ENCODE peak calls at places on chromosomes 6 and 20, in eight cellular contexts. One of them, this sample, is unnamed.

GRCh38 chr6:36599791-36600209 is 5.6 kb downstream of the SRSF3 start:
- DNase-seq in CD8-positive, alpha-beta memory T cell: peak; percentile 62
- DNase-seq in psoas muscle: peak; percentile 45
- DNase-seq in thoracic aorta: no peak
- DNase-seq in astrocyte: peak; percentile 55
- DNase-seq in effector memory CD4-positive, alpha-beta T cell: peak; percentile 56
- DNase-seq in CD4-positive, alpha-beta memory T cell: peak; percentile 69
- DNase-seq in colonic mucosa: no peak
- DNase-seq in this sample: no peak

GRCh38 chr6:75107913-75108312 is 97.9 kb downstream of the COL12A1 start:
- DNase-seq in CD8-positive, alpha-beta memory T cell: no peak
- DNase-seq in psoas muscle: no peak
- DNase-seq in thoracic aorta: no peak
- DNase-seq in astrocyte: no peak
- DNase-seq in effector memory CD4-positive, alpha-beta T cell: no peak
- DNase-seq in CD4-positive, alpha-beta memory T cell: no peak
- DNase-seq in colonic mucosa: no peak
- DNase-seq in this sample: no peak

GRCh38 chr6:127877231-127877630 is 23.6 kb downstream of the THEMIS start:
- DNase-seq in CD8-positive, alpha-beta memory T cell: no peak
- DNase-seq in psoas muscle: no peak
- DNase-seq in thoracic aorta: no peak
- DNase-seq in astrocyte: no peak
- DNase-seq in effector memory CD4-positive, alpha-beta T cell: no peak
- DNase-seq in CD4-positive, alpha-beta memory T cell: no peak
- DNase-seq in colonic mucosa: no peak
- DNase-seq in this sample: peak; percentile 32

GRCh38 chr6:37244430-37245310 is 12.9 kb upstream of the TBC1D22B start:
- DNase-seq in CD8-positive, alpha-beta memory T cell: no peak
- DNase-seq in psoas muscle: peak; percentile 62
- DNase-seq in thoracic aorta: peak; percentile 85
- DNase-seq in astrocyte: peak; percentile 100
- DNase-seq in effector memory CD4-positive, alpha-beta T cell: no peak
- DNase-seq in CD4-positive, alpha-beta memory T cell: no peak
- DNase-seq in colonic mucosa: peak; percentile 77
- DNase-seq in this sample: peak; percentile 39

GRCh38 chr20:32238483-32239425 is 31.1 kb downstream of the POFUT1 start:
- DNase-seq in CD8-positive, alpha-beta memory T cell: no peak
- DNase-seq in psoas muscle: no peak
- DNase-seq in thoracic aorta: no peak
- DNase-seq in astrocyte: no peak
- DNase-seq in effector memory CD4-positive, alpha-beta T cell: no peak
- DNase-seq in CD4-positive, alpha-beta memory T cell: no peak
- DNase-seq in colonic mucosa: no peak
- DNase-seq in this sample: no peak

GRCh38 chr6:45605971-45606370 is 228.2 kb upstream of the SUPT3H start:
- DNase-seq in CD8-positive, alpha-beta memory T cell: no peak
- DNase-seq in psoas muscle: no peak
- DNase-seq in thoracic aorta: no peak
- DNase-seq in astrocyte: no peak
- DNase-seq in effector memory CD4-positive, alpha-beta T cell: no peak
- DNase-seq in CD4-positive, alpha-beta memory T cell: no peak
- DNase-seq in colonic mucosa: no peak
- DNase-seq in this sample: no peak

GRCh38 chr6:34032856-34033255 is 113.0 kb downstream of the GRM4 start:
- DNase-seq in CD8-positive, alpha-beta memory T cell: no peak
- DNase-seq in psoas muscle: no peak
- DNase-seq in thoracic aorta: no peak
- DNase-seq in astrocyte: no peak
- DNase-seq in effector memory CD4-positive, alpha-beta T cell: no peak
- DNase-seq in CD4-positive, alpha-beta memory T cell: no peak
- DNase-seq in colonic mucosa: no peak
- DNase-seq in this sample: no peak

GRCh38 chr6:159594750-159595117 is 98.3 kb downstream of the SOD2 start:
- DNase-seq in CD8-positive, alpha-beta memory T cell: no peak
- DNase-seq in psoas muscle: no peak
- DNase-seq in thoracic aorta: no peak
- DNase-seq in astrocyte: peak; percentile 85
- DNase-seq in effector memory CD4-positive, alpha-beta T cell: no peak
- DNase-seq in CD4-positive, alpha-beta memory T cell: no peak
- DNase-seq in colonic mucosa: no peak
- DNase-seq in this sample: no peak

GRCh38 chr6:137765044-137765443 is 102.0 kb upstream of the TNFAIP3 start:
- DNase-seq in CD8-positive, alpha-beta memory T cell: no peak
- DNase-seq in psoas muscle: no peak
- DNase-seq in thoracic aorta: no peak
- DNase-seq in astrocyte: peak; percentile 8
- DNase-seq in effector memory CD4-positive, alpha-beta T cell: no peak
- DNase-seq in CD4-positive, alpha-beta memory T cell: no peak
- DNase-seq in colonic mucosa: no peak
- DNase-seq in this sample: no peak

GRCh38 chr6:79801362-79801761 is 146.0 kb downstream of the ELOVL4 start:
- DNase-seq in CD8-positive, alpha-beta memory T cell: no peak
- DNase-seq in psoas muscle: no peak
- DNase-seq in thoracic aorta: no peak
- DNase-seq in astrocyte: no peak
- DNase-seq in effector memory CD4-positive, alpha-beta T cell: no peak
- DNase-seq in CD4-positive, alpha-beta memory T cell: no peak
- DNase-seq in colonic mucosa: no peak
- DNase-seq in this sample: no peak

GRCh38 chr20:11850901-11851300 is 66.8 kb upstream of the BTBD3 start:
- DNase-seq in CD8-positive, alpha-beta memory T cell: no peak
- DNase-seq in psoas muscle: no peak
- DNase-seq in thoracic aorta: no peak
- DNase-seq in astrocyte: peak; percentile 59
- DNase-seq in effector memory CD4-positive, alpha-beta T cell: no peak
- DNase-seq in CD4-positive, alpha-beta memory T cell: no peak
- DNase-seq in colonic mucosa: no peak
- DNase-seq in this sample: no peak

GRCh38 chr20:18287546-18287914 is 797 bp upstream of the ZNF133 start:
- DNase-seq in CD8-positive, alpha-beta memory T cell: no peak
- DNase-seq in psoas muscle: no peak
- DNase-seq in thoracic aorta: no peak
- DNase-seq in astrocyte: no peak
- DNase-seq in effector memory CD4-positive, alpha-beta T cell: no peak
- DNase-seq in CD4-positive, alpha-beta memory T cell: no peak
- DNase-seq in colonic mucosa: no peak
- DNase-seq in this sample: peak; percentile 51

GRCh38 chr6:131979515-131980337 is 28.6 kb upstream of the CCN2 start:
- DNase-seq in CD8-positive, alpha-beta memory T cell: no peak
- DNase-seq in psoas muscle: no peak
- DNase-seq in thoracic aorta: no peak
- DNase-seq in astrocyte: peak; percentile 100
- DNase-seq in effector memory CD4-positive, alpha-beta T cell: no peak
- DNase-seq in CD4-positive, alpha-beta memory T cell: no peak
- DNase-seq in colonic mucosa: no peak
- DNase-seq in this sample: no peak

GRCh38 chr20:25296094-25297093 is 48.5 kb downstream of the PYGB start:
- DNase-seq in CD8-positive, alpha-beta memory T cell: no peak
- DNase-seq in psoas muscle: no peak
- DNase-seq in thoracic aorta: no peak
- DNase-seq in astrocyte: no peak
- DNase-seq in effector memory CD4-positive, alpha-beta T cell: no peak
- DNase-seq in CD4-positive, alpha-beta memory T cell: peak; percentile 15
- DNase-seq in colonic mucosa: no peak
- DNase-seq in this sample: peak; percentile 42
- H3K4me1 ChIP-seq in CD8-positive, alpha-beta memory T cell: no peaks in the 10 kb centered on the region
- H3K4me1 ChIP-seq in psoas muscle: peaks cover 28% of the 10 kb centered on the region
- H3K4me1 ChIP-seq in thoracic aorta: peaks cover 39% of the 10 kb centered on the region
- H3K4me1 ChIP-seq in astrocyte: peaks cover 14% of the 10 kb centered on the region
- H3K4me1 ChIP-seq in effector memory CD4-positive, alpha-beta T cell: peaks cover 3% of the 10 kb centered on the region
- H3K4me1 ChIP-seq in CD4-positive, alpha-beta memory T cell: no peaks in the 10 kb centered on the region
- H3K4me1 ChIP-seq in colonic mucosa: no peaks in the 10 kb centered on the region
- H3K4me1 ChIP-seq in this sample: peaks cover 13% of the 10 kb centered on the region

DNA sequence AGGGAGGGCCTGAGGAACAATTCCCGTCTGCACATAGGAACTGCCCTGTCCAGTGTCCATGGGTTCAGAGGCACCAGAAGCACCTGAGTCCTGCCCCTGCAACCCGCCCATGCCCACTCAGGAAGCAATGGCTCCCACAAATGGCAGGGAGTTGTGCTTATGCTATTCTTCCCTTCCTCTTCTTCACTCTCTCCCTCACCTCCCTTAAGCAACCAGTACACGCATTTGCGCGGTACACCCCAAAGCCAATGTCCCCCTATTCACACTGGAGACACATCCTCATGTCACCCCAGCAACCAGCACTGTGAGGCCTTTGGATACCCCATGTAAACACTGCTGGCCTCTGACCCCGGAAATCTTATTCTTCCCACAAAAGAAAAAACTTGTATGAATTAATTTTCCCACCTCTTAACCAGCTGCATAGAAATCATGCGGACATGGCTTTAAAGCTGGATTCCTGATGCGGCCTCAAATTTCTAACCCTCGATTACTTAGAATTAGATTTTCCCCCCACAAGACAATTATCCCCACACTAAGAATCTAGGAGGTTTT is 30.9 kb downstream of the FYN start:
- DNase-seq in CD8-positive, alpha-beta memory T cell: no peak
- DNase-seq in psoas muscle: no peak
- DNase-seq in thoracic aorta: no peak
- DNase-seq in astrocyte: no peak
- DNase-seq in effector memory CD4-positive, alpha-beta T cell: no peak
- DNase-seq in CD4-positive, alpha-beta memory T cell: no peak
- DNase-seq in colonic mucosa: no peak
- DNase-seq in this sample: no peak
- H3K4me1 ChIP-seq in CD8-positive, alpha-beta memory T cell: peaks cover 100% of the 10 kb centered on the region
- H3K4me1 ChIP-seq in psoas muscle: peaks cover 4% of the 10 kb centered on the region
- H3K4me1 ChIP-seq in thoracic aorta: peaks cover 25% of the 10 kb centered on the region
- H3K4me1 ChIP-seq in astrocyte: peaks cover 46% of the 10 kb centered on the region
- H3K4me1 ChIP-seq in effector memory CD4-positive, alpha-beta T cell: peaks cover 92% of the 10 kb centered on the region
- H3K4me1 ChIP-seq in CD4-positive, alpha-beta memory T cell: peaks cover 100% of the 10 kb centered on the region
- H3K4me1 ChIP-seq in colonic mucosa: no peaks in the 10 kb centered on the region
- H3K4me1 ChIP-seq in this sample: peaks cover 5% of the 10 kb centered on the region

GRCh38 chr6:32977953-32978324 is 9.5 kb downstream of the BRD2 start:
- DNase-seq in CD8-positive, alpha-beta memory T cell: no peak
- DNase-seq in psoas muscle: no peak
- DNase-seq in thoracic aorta: no peak
- DNase-seq in astrocyte: no peak
- DNase-seq in effector memory CD4-positive, alpha-beta T cell: no peak
- DNase-seq in CD4-positive, alpha-beta memory T cell: no peak
- DNase-seq in colonic mucosa: no peak
- DNase-seq in this sample: no peak

GRCh38 chr6:32975886-32976285 is 7.5 kb downstream of the BRD2 start:
- DNase-seq in CD8-positive, alpha-beta memory T cell: no peak
- DNase-seq in psoas muscle: no peak
- DNase-seq in thoracic aorta: no peak
- DNase-seq in astrocyte: no peak
- DNase-seq in effector memory CD4-positive, alpha-beta T cell: no peak
- DNase-seq in CD4-positive, alpha-beta memory T cell: no peak
- DNase-seq in colonic mucosa: no peak
- DNase-seq in this sample: no peak

GRCh38 chr6:32977272-32977952 is 9.0 kb downstream of the BRD2 start:
- DNase-seq in CD8-positive, alpha-beta memory T cell: no peak
- DNase-seq in psoas muscle: no peak
- DNase-seq in thoracic aorta: no peak
- DNase-seq in astrocyte: no peak
- DNase-seq in effector memory CD4-positive, alpha-beta T cell: no peak
- DNase-seq in CD4-positive, alpha-beta memory T cell: no peak
- DNase-seq in colonic mucosa: no peak
- DNase-seq in this sample: no peak

GRCh38 chr6:32974541-32975308 is 6.3 kb downstream of the BRD2 start:
- DNase-seq in CD8-positive, alpha-beta memory T cell: no peak
- DNase-seq in psoas muscle: no peak
- DNase-seq in thoracic aorta: no peak
- DNase-seq in astrocyte: no peak
- DNase-seq in effector memory CD4-positive, alpha-beta T cell: no peak
- DNase-seq in CD4-positive, alpha-beta memory T cell: no peak
- DNase-seq in colonic mucosa: no peak
- DNase-seq in this sample: no peak

GRCh38 chr6:32976334-32977069 is 8.1 kb downstream of the BRD2 start:
- DNase-seq in CD8-positive, alpha-beta memory T cell: no peak
- DNase-seq in psoas muscle: no peak
- DNase-seq in thoracic aorta: no peak
- DNase-seq in astrocyte: no peak
- DNase-seq in effector memory CD4-positive, alpha-beta T cell: no peak
- DNase-seq in CD4-positive, alpha-beta memory T cell: no peak
- DNase-seq in colonic mucosa: no peak
- DNase-seq in this sample: no peak
- H3K4me1 ChIP-seq in CD8-positive, alpha-beta memory T cell: peaks cover 43% of the 10 kb centered on the region
- H3K4me1 ChIP-seq in psoas muscle: peaks cover 44% of the 10 kb centered on the region
- H3K4me1 ChIP-seq in thoracic aorta: peaks cover 51% of the 10 kb centered on the region
- H3K4me1 ChIP-seq in astrocyte: peaks cover 21% of the 10 kb centered on the region
- H3K4me1 ChIP-seq in effector memory CD4-positive, alpha-beta T cell: peaks cover 26% of the 10 kb centered on the region
- H3K4me1 ChIP-seq in CD4-positive, alpha-beta memory T cell: peaks cover 47% of the 10 kb centered on the region
- H3K4me1 ChIP-seq in colonic mucosa: peaks cover 34% of the 10 kb centered on the region
- H3K4me1 ChIP-seq in this sample: peaks cover 62% of the 10 kb centered on the region

GRCh38 chr20:10639762-10640556 is 33.8 kb downstream of the JAG1 start:
- DNase-seq in CD8-positive, alpha-beta memory T cell: no peak
- DNase-seq in psoas muscle: no peak
- DNase-seq in thoracic aorta: peak; percentile 39
- DNase-seq in astrocyte: no peak
- DNase-seq in effector memory CD4-positive, alpha-beta T cell: no peak
- DNase-seq in CD4-positive, alpha-beta memory T cell: no peak
- DNase-seq in colonic mucosa: no peak
- DNase-seq in this sample: no peak

GRCh38 chr20:10637563-10637962 is 36.2 kb downstream of the JAG1 start:
- DNase-seq in CD8-positive, alpha-beta memory T cell: no peak
- DNase-seq in psoas muscle: no peak
- DNase-seq in thoracic aorta: no peak
- DNase-seq in astrocyte: no peak
- DNase-seq in effector memory CD4-positive, alpha-beta T cell: no peak
- DNase-seq in CD4-positive, alpha-beta memory T cell: no peak
- DNase-seq in colonic mucosa: no peak
- DNase-seq in this sample: no peak

GRCh38 chr20:10637062-10637559 is 36.7 kb downstream of the JAG1 start:
- DNase-seq in CD8-positive, alpha-beta memory T cell: no peak
- DNase-seq in psoas muscle: peak; percentile 55
- DNase-seq in thoracic aorta: peak; percentile 40
- DNase-seq in astrocyte: peak; percentile 71
- DNase-seq in effector memory CD4-positive, alpha-beta T cell: no peak
- DNase-seq in CD4-positive, alpha-beta memory T cell: no peak
- DNase-seq in colonic mucosa: no peak
- DNase-seq in this sample: no peak

GRCh38 chr20:10640897-10641296 is 32.9 kb downstream of the JAG1 start:
- DNase-seq in CD8-positive, alpha-beta memory T cell: no peak
- DNase-seq in psoas muscle: no peak
- DNase-seq in thoracic aorta: no peak
- DNase-seq in astrocyte: no peak
- DNase-seq in effector memory CD4-positive, alpha-beta T cell: no peak
- DNase-seq in CD4-positive, alpha-beta memory T cell: no peak
- DNase-seq in colonic mucosa: no peak
- DNase-seq in this sample: no peak

DNA sequence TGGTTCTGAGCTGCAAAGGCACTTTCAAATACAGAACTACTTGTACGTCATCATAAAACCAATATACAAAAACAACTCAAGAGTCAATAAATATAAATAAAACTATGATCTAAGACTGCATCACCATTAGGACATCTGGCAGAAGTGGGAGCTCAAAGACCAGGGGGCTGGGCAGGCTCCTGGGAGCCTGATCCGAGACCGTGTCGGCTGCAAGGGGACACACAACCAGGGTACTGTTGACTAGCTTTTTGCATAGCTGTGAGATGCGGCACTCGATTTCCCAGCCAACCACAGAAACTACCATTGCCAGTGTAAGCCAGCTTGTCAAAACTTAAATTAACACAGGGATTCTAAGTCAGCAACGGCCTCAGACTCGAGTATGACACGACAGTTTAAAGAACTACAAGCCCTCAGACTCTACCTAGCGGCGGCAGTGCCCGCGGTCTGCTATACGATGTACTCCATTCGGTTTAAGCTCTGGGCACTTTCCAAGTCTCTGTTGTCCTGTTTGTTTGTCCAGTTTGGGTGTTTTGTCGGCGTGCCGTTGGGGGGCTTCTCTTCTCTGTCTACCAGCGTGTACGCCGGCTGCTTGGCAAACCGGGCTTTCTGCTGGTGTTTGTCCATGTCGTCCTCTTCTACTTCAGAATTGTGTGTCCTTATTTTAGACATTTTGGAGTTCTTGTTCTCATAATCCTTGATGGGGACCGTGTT is 34.6 kb downstream of the JAG1 start:
- DNase-seq in CD8-positive, alpha-beta memory T cell: no peak
- DNase-seq in psoas muscle: no peak
- DNase-seq in thoracic aorta: no peak
- DNase-seq in astrocyte: no peak
- DNase-seq in effector memory CD4-positive, alpha-beta T cell: no peak
- DNase-seq in CD4-positive, alpha-beta memory T cell: no peak
- DNase-seq in colonic mucosa: no peak
- DNase-seq in this sample: no peak
- H3K4me1 ChIP-seq in CD8-positive, alpha-beta memory T cell: no peaks in the 10 kb centered on the region
- H3K4me1 ChIP-seq in psoas muscle: peaks cover 26% of the 10 kb centered on the region
- H3K4me1 ChIP-seq in thoracic aorta: peaks cover 84% of the 10 kb centered on the region
- H3K4me1 ChIP-seq in astrocyte: peaks cover 47% of the 10 kb centered on the region
- H3K4me1 ChIP-seq in effector memory CD4-positive, alpha-beta T cell: no peaks in the 10 kb centered on the region
- H3K4me1 ChIP-seq in CD4-positive, alpha-beta memory T cell: no peaks in the 10 kb centered on the region
- H3K4me1 ChIP-seq in colonic mucosa: peaks cover 8% of the 10 kb centered on the region
- H3K4me1 ChIP-seq in this sample: peaks cover 18% of the 10 kb centered on the region